ENCODE peak calls at places on chromosomes 11 and 22, in four cellular contexts. D is CD14-positive monocyte, V is cardiac fibroblast, F is fibroblast of the aortic adventitia. J is an unnamed sample.

GRCh38 chr11:114725623-114726022 is 47.3 kb downstream of the NXPE2 start:
- DNase-seq in V (no peak), D (no peak), F (no peak), J (no peak)

GRCh38 chr11:70745936-70746335 is 347.6 kb downstream of the CTTN start:
- DNase-seq in F (no peak), V (no peak), D (peak), J (no peak)

GRCh38 chr22:50184541-50185383 is 951 bp upstream of the TRABD start:
- DNase-seq in F (no peak), D (no peak), V (no peak), J (no peak)

GRCh38 chr22:32904044-32904443 is 102.5 kb downstream of the TIMP3 start:
- DNase-seq in D (no peak), F (peak), V (peak), J (no peak)

GRCh38 chr11:96102664-96103068 is 178.8 kb upstream of the MTMR2 start:
- DNase-seq in D (no peak), F (peak), V (peak), J (peak)

GRCh38 chr11:32173435-32173834 is 82.6 kb downstream of the RCN1 start:
- DNase-seq in F (peak), D (no peak), V (peak), J (peak)

GRCh38 chr22:28799834-28800307 is 498 bp downstream of the XBP1 start:
- DNase-seq in D (peak), V (peak), F (peak), J (peak)

GRCh38 chr22:24925586-24926427 is 20.7 kb downstream of the LHFPL7 start:
- DNase-seq in D (no peak), F (no peak), V (no peak), J (no peak)

GRCh38 chr11:44607987-44608386 is 42.5 kb downstream of the CD82 start:
- DNase-seq in F (no peak), D (no peak), V (peak), J (no peak)

GRCh38 chr22:37218771-37219411 is 6.6 kb upstream of the SSTR3 start:
- DNase-seq in D (no peak), F (no peak), V (no peak), J (no peak)

GRCh38 chr22:40331706-40332105 is 14.6 kb upstream of the ADSL start:
- DNase-seq in V (no peak), D (no peak), F (no peak), J (no peak)

GRCh38 chr22:43346521-43346929 is 3.4 kb upstream of the SCUBE1 start:
- DNase-seq in D (no peak), F (peak), V (peak), J (no peak)

GRCh38 chr11:15038963-15039362 is 34.4 kb upstream of the CALCB start:
- DNase-seq in D (no peak), F (peak), V (peak), J (no peak)

GRCh38 chr22:50665738-50666137 is 6.9 kb upstream of the SHANK3 start:
- DNase-seq in F (no peak), V (no peak), D (no peak), J (no peak)

GRCh38 chr11:34865261-34865660 is 50.9 kb downstream of the APIP start:
- DNase-seq in F (no peak), D (no peak), V (no peak), J (no peak)

GRCh38 chr11:107898270-107898669 is 30.0 kb upstream of the RAB39A start:
- DNase-seq in D (no peak), V (peak), F (peak), J (peak)

GRCh38 chr11:70242885-70243284 is 27.6 kb upstream of the PPFIA1 start:
- DNase-seq in D (no peak), V (no peak), F (no peak), J (no peak)

GRCh38 chr11:86672007-86672621 is at the start of gene ME3:
- DNase-seq in D (peak), F (peak), V (peak), J (no peak)

GRCh38 chr22:49616356-49617231 is 211.1 kb downstream of the BRD1 start:
- DNase-seq in F (no peak), D (peak), V (no peak), J (no peak)

GRCh38 chr11:132028380-132029240 is 658.2 kb downstream of the NTM start:
- DNase-seq in D (no peak), V (peak), F (peak), J (no peak)

GRCh38 chr11:11659567-11660341 is 37.9 kb upstream of the GALNT18 start:
- DNase-seq in V (no peak), D (no peak), F (no peak), J (no peak)

GRCh38 chr11:57325735-57326048 is 940 bp upstream of the TNKS1BP1 start:
- DNase-seq in D (no peak), F (no peak), V (no peak), J (no peak)

GRCh38 chr22:27110985-27111451 is 453.6 kb downstream of the MIAT start:
- DNase-seq in D (no peak), V (peak), F (peak), J (no peak)

GRCh38 chr11:34411786-34412185 is 26.9 kb upstream of the CAT start:
- DNase-seq in V (no peak), D (no peak), F (no peak), J (no peak)

GRCh38 chr22:31561238-31561887 is 65.0 kb downstream of the SFI1 start:
- DNase-seq in F (peak), V (peak), D (no peak), J (no peak)

GRCh38 chr11:134359646-134360045 is 27.9 kb downstream of the GLB1L2 start:
- DNase-seq in D (peak), F (no peak), V (no peak), J (no peak)

GRCh38 chr22:17368727-17369552 is at the start of gene CECR2:
- DNase-seq in F (no peak), D (no peak), V (peak), J (no peak)

GRCh38 chr11:44955019-44955738 is 4.5 kb upstream of the TP53I11 start:
- DNase-seq in F (peak), V (peak), D (peak), J (peak)

GRCh38 chr11:75200051-75200450 is 40.5 kb upstream of the TPBGL start:
- DNase-seq in V (no peak), F (no peak), D (no peak), J (no peak)

GRCh38 chr11:61826930-61827572 is 1.0 kb upstream of the FADS2 start:
- DNase-seq in D (no peak), V (no peak), F (no peak), J (no peak)

GRCh38 chr11:61829806-61830205 is 1.7 kb downstream of the FADS2 start:
- DNase-seq in D (no peak), V (no peak), F (no peak), J (no peak)

GRCh38 chr11:61828629-61829407 is 718 bp downstream of the FADS2 start:
- DNase-seq in F (peak), V (peak), D (no peak), J (no peak)

GRCh38 chr11:61828379-61828628 is 204 bp downstream of the FADS2 start:
- DNase-seq in D (no peak), F (no peak), V (no peak), J (no peak)

DNA sequence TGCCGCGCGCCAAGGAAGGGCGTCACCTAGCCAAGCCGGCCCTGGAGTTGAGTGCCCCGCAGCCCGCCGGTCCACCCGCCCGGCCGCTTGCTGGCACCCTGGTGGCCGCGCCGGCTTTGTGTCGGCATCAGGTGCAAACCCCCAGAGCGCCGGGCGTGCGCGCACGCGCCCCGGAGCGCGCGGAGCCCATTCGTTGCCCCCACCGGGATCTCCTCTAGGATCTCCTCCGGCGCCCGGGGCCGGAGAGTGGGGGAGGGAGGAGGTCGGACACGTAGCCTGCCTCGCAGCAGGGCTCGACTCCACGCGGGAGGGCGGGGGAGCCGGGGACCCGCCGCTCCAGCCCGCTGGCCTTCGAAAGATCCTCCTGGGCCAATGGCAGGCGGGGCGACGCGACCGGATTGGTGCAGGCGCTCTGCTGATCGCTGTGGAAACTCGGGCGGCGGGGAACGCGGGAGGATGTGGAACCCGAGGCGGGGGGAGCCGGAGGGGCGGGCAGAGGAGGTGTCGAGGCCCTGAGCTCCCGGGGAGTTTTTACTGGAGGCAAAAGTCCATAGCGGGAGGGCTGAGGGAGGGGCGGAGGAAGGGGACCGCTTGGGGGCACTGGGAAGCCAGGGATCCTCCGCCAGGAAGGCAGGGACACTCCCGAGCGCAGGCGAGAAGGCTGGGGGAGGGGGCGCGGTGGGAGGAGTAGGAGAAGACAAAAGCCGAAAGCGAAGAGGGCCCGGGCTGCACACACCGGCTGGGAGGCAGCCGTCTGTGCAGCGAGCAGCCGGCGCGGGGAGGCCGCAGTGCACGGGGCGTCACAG is at the start of gene FADS2:
- DNase-seq in F (peak), D (no peak), V (peak), J (peak)
- TF ChIP-seq CTCF in F (peak), D (no peak), V (no peak), J (no peak)

GRCh38 chr11:112655386-112655785 is 305.8 kb upstream of the NCAM1 start:
- DNase-seq in F (peak), D (no peak), V (peak), J (peak)
- TF ChIP-seq CTCF in F (no peak), D (no peak), V (no peak), J (no peak)

DNA sequence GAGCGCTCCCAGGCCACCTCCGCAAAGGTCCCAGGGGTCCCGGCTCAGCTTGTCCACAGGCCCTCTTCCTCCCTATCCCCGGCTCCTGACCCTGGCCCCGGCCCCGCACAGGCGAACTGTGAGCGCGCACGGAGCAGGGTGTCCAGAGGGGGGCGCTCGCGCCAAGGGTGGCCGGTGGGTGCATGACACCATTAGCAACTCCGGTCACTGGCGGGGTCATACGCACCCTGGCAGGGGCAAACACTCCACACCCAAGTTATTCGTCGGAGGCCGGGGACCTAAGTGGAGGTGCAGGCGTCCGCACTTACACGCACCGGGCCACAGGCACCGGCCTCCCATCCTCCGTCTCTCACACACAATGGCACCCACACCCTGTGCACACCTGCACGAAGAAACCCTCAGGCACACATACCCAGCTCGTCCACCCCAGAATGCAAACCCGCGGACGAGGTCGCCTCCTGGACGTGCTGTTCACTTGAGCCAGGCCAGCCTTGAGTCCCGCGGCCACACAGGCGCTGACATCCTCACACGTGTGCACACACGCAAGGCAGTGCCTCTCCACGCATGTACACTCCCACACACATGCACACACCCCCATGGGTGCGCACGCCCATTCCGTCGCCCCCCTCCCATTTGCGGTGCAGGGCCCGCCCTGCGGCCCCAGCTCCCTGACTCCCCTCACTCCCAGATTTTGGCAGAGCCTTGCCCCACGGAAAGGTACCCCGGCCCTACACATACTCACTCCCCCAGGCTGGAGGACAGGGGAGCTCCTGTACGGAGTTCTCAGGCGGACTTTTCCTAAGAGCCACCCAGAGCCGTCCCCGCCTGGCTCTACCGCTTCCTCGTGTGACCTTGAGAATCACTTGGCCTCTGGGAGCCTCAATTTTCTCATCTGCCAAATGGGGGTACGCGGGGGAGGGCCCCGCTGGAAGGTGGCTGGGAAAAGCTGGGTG is at the start of gene RASGRP2:
- DNase-seq in V (peak), F (no peak), D (peak), J (no peak)
- TF ChIP-seq CTCF in V (peak), F (peak), D (peak), J (peak)

DNA sequence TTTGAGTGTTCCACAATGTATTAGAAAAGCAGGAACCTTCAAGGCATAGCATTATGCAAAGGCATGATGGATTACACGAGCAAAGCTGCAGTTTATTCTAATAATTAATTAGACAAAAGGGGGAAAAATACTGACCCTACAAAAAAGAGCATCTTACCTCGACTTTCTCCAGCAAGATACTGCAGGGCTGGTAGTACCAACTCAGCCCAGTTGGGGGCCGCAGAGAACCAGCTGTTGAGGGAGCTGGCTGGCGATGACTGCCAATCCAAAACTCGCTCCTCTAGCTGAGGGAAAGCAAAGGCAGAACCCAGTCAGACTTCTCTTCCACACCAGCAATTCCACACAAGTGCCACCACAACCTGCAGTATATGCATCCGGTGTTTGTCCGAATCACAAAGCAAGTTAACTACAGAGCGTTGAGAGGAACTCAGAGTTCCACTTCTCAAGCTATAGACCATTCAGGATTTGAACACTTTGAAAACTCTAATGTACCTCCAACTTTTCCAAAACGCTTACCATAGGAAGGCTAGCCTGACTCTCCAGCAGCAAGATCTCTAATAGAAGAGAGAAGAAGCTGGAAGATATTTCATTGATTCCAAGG is 13.7 kb downstream of the NFRKB start:
- DNase-seq in F (peak), D (no peak), V (peak), J (no peak)
- TF ChIP-seq CTCF in F (peak), D (peak), V (peak), J (peak)

GRCh38 chr22:23769321-23769965 is 1.7 kb upstream of the CHCHD10 start:
- DNase-seq in D (no peak), F (no peak), V (no peak), J (no peak)

GRCh38 chr22:23774922-23775436 is 2.3 kb downstream of the MMP11 start:
- DNase-seq in D (no peak), V (no peak), F (peak), J (no peak)

GRCh38 chr22:23774114-23774921 is 1.7 kb downstream of the MMP11 start:
- DNase-seq in V (no peak), F (no peak), D (no peak), J (no peak)

GRCh38 chr22:23773247-23774113 is 831 bp downstream of the MMP11 start:
- DNase-seq in V (no peak), F (no peak), D (no peak), J (no peak)

DNA sequence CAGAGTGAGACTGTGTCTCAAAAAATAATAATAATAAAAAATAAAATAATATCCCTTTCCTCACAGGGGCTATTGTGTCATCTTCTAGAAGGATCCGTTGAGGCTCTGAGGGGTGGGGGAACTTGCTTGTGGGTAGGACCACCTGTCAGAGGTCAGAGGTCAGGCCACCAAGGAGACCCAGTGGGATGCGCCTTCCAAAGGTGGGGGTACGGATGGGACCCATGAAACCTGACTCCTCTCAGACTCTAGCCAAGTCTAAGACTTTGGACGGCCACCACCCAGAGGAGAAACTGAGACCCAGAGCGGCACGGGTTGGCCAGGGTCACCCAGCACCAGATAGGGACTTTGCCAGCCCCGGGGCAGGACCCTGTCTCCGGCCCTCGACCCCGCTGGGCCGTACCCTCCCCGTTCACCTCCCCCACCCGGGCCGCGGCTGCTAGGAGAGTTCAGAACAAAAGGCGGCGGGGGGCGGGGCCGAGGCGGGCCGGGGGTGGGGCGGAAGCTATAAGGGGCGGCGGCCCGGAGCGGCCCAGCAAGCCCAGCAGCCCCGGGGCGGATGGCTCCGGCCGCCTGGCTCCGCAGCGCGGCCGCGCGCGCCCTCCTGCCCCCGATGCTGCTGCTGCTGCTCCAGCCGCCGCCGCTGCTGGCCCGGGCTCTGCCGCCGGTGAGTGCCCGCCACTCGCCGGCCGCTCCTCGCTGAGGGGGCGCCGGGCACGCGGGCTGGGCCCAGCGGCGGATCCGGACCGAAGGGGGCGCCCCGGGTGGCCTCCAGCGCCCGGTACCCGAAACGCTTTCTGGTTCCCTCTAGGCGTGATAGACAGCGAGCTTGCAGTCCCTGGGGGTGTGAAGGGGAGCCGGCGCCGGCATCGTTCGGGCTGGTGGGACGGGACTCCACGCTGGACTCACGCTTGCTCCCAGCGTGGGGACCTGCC is at the start of gene MMP11:
- DNase-seq in V (no peak), D (no peak), F (peak), J (no peak)
- TF ChIP-seq CTCF in V (no peak), D (no peak), F (no peak), J (peak)

GRCh38 chr11:68273056-68273738 is 1.4 kb upstream of the C11orf24 start:
- DNase-seq in F (no peak), D (no peak), V (no peak), J (no peak)

GRCh38 chr11:68269414-68270081 is 2.2 kb downstream of the C11orf24 start:
- DNase-seq in D (no peak), V (peak), F (peak), J (peak)

GRCh38 chr11:68271781-68272608 is at the start of gene C11orf24:
- DNase-seq in V (peak), D (peak), F (peak), J (peak)

GRCh38 chr11:68270334-68271022 is 1.3 kb downstream of the C11orf24 start:
- DNase-seq in V (no peak), D (no peak), F (no peak), J (no peak)

DNA sequence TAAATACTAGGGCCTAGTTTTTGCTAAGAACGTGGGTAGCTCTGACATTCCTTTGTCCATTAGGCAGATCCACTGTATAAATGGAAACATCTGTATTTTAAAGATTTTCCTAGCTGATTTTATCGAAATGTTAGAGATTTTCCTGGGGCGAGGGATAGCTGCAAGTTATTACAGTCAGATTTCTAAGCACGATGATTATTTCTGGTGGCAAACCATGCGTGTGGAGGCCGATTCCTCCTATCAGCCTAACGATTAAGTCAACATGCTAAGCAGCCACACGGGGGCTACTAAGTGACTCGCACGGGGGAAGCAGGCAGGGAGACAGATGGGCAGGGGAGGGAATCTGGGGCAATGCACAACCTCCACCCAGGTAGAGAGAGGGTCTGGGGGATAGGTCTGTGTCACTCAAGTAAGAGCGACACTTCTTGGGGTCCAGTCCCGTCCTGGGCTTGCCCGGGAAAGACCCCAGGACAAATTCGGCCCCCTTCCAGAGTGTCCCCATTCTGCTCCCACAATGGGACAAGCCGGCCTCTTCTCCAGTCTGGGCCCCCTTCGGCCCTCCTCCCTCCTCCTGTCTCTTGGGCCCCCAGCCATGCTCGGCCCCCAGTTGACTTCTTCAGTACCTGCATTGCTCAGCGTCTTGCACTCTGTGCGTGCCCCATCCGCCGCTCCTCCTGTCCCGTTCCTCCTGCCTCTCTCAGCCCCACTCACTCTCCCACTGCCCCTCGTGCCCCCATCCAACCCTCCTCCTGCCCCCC is 571 bp downstream of the C11orf24 start:
- DNase-seq in D (peak), F (peak), V (peak), J (peak)
- TF ChIP-seq CTCF in D (peak), F (peak), V (peak), J (peak)

GRCh38 chr11:79786961-79787360 is 346.1 kb upstream of the TENM4 start:
- DNase-seq in V (no peak), F (no peak), D (no peak), J (no peak)
- TF ChIP-seq CTCF in V (no peak), F (no peak), D (no peak), J (no peak)